ENCODE peak calls at places on chromosomes 6 and 20, in eight cellular contexts. F is Peyer's patch; E is astrocyte of the spinal cord; D is bronchial epithelial cell; X is H1; B is sigmoid colon; A is CD8-positive, alpha-beta T cell; H is lower lobe of right lung. R is an unnamed sample.

GRCh38 chr6:154611847-154612246 is 101.4 kb upstream of the CNKSR3 start:
- DNase-seq in E (no peak), D (no peak), H (no peak), B (no peak), X (no peak), F (no peak), A (no peak), R (no peak)

GRCh38 chr6:12271594-12271993 is 18.6 kb upstream of the EDN1 start:
- DNase-seq in B (no peak), F (no peak), D (no peak), E (no peak), X (no peak), H (no peak), A (no peak), R (no peak)

GRCh38 chr6:47633141-47633540 is 65.2 kb upstream of the ADGRF4 start:
- DNase-seq in H (no peak), B (no peak), X (no peak), D (peak), E (no peak), F (no peak), A (no peak), R (peak)

GRCh38 chr20:62711703-62712101 is 3.1 kb downstream of the NTSR1 start:
- DNase-seq in X (no peak), B (peak), E (no peak), D (no peak), H (no peak), A (no peak), F (no peak), R (no peak)

GRCh38 chr6:26330835-26331808 is 33.9 kb upstream of the BTN3A2 start:
- DNase-seq in A (peak), D (peak), H (no peak), X (no peak), F (no peak), E (peak), B (no peak), R (peak)

GRCh38 chr6:158642097-158642601 is 2.4 kb downstream of the DYNLT1 start:
- DNase-seq in X (no peak), A (peak), F (no peak), B (peak), H (no peak), D (peak), E (peak), R (peak)

GRCh38 chr6:114194362-114195343 is 148.2 kb downstream of the HS3ST5 start:
- DNase-seq in B (no peak), A (no peak), F (no peak), E (peak), H (no peak), X (no peak), D (no peak), R (no peak)

GRCh38 chr6:147141690-147142308 is 62.4 kb upstream of the STXBP5 start:
- DNase-seq in F (no peak), A (no peak), B (no peak), H (no peak), E (peak), X (no peak), D (peak), R (peak)

GRCh38 chr20:43766395-43766794 is 39.6 kb upstream of the GTSF1L start:
- DNase-seq in A (no peak), H (no peak), X (no peak), D (no peak), B (peak), F (no peak), E (no peak), R (no peak)

GRCh38 chr6:122408697-122409458 is 9.4 kb downstream of the HSF2 start:
- DNase-seq in X (no peak), D (no peak), H (no peak), E (no peak), A (no peak), F (no peak), B (no peak), R (no peak)

GRCh38 chr20:39773380-39774000 is 811.3 kb downstream of the DHX35 start:
- DNase-seq in E (peak), F (no peak), B (no peak), A (no peak), X (no peak), D (no peak), H (no peak), R (peak)

GRCh38 chr6:87943191-87943590 is 104.5 kb upstream of the SPACA1 start:
- DNase-seq in E (no peak), X (no peak), D (no peak), A (no peak), H (no peak), B (no peak), F (no peak), R (no peak)

GRCh38 chr6:87945181-87945580 is 102.5 kb upstream of the SPACA1 start:
- DNase-seq in F (no peak), E (no peak), B (no peak), D (peak), H (no peak), X (no peak), A (no peak), R (no peak)

GRCh38 chr6:87945966-87946365 is 101.7 kb upstream of the SPACA1 start:
- DNase-seq in X (no peak), A (no peak), E (no peak), B (no peak), F (no peak), H (no peak), D (peak), R (no peak)

GRCh38 chr6:87941556-87942358 is 105.9 kb upstream of the SPACA1 start:
- DNase-seq in A (no peak), X (no peak), B (no peak), D (peak), H (no peak), E (no peak), F (no peak), R (peak)

DNA sequence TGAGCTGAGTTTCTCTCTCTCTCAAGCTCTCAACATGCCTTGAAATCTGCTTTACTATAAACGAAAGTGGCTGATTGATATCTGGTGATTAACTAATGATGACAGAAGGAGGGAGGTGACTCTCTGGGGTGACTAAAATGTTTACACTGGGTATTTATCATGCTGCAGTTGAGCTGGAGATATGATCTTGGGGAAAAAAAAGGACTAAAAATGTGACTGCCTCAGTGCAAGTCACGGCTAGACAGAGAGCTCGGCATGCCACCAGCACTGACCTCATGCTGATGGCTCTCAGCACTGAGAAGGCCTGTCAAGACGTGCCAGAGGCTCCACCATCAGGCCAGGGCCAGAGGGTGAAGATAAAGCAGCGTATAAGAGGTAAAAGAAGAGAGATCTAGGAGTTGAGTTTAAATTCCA is 103.1 kb upstream of the SPACA1 start:
- DNase-seq in D (peak), B (no peak), X (no peak), F (no peak), A (no peak), E (peak), H (peak), R (peak)
- TF ChIP-seq CTCF in D (peak), B (no peak), X (peak), F (no peak), A (no peak), E (no peak), H (no peak), R (peak)

GRCh38 chr6:133833905-133834304 is 55.0 kb upstream of the TCF21 start:
- DNase-seq in X (no peak), F (no peak), D (no peak), A (no peak), H (no peak), E (no peak), B (no peak), R (peak)

GRCh38 chr6:133835901-133836300 is 53.0 kb upstream of the TCF21 start:
- DNase-seq in A (no peak), B (no peak), D (no peak), F (no peak), H (no peak), X (no peak), E (peak), R (peak)

GRCh38 chr6:133834472-133835170 is 54.3 kb upstream of the TCF21 start:
- DNase-seq in D (no peak), F (no peak), H (no peak), X (no peak), A (no peak), B (no peak), E (no peak), R (no peak)

GRCh38 chr6:133843098-133843497 is 45.8 kb upstream of the TCF21 start:
- DNase-seq in D (no peak), H (no peak), F (no peak), X (no peak), A (no peak), B (no peak), E (no peak), R (no peak)

GRCh38 chr6:133837801-133838349 is 51.0 kb upstream of the TCF21 start:
- DNase-seq in H (peak), F (peak), E (peak), D (peak), A (peak), X (peak), B (no peak), R (peak)
- H3K4me3 ChIP-seq in H (peak), F (peak), E (peak), D (peak), A (peak), X (peak), B (peak), R (peak)

DNA sequence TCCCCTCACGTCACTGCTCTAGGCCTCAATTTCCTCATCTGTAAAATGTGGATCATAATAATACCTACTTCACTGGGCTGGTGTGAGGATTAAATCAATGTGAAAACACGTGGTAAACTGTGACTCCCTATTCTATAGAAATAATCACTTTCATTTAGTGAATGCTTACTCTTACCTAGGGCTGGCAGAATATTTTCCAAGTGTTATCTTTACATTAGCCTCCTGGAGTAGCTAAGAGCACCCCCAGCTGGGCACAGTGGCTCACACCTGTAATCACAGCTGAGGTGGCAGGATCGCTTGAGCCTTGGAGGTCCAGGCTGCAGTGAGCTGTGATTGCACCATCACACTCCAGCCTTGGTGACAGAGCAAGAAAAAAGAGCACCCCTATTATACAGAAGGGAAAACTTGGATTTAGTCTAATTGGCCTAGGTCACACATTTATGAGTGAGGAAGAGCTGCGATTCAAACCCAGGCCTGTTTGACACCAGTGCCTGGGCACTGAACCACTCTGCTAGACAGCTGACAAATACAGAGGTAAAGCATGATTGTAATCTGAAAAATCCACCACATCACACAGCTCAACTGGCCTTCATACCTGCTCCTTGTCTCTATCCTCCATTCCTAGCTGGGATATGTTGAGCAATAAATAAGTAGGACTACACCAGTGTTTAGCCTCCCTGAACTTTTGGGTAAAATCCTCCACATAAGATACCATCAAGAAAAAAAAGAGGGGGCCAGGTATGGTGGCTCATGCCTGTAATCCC is 1.4 kb upstream of the SNTA1 start:
- DNase-seq in D (peak), X (no peak), B (no peak), H (no peak), E (no peak), A (peak), F (no peak), R (peak)
- TF ChIP-seq CTCF in D (peak), X (peak), B (no peak), H (no peak), E (no peak), A (no peak), F (peak), R (peak)

GRCh38 chr20:23086056-23086551 is at the start of gene CD93:
- DNase-seq in H (peak), D (no peak), B (no peak), A (no peak), F (no peak), X (no peak), E (peak), R (no peak)

GRCh38 chr20:23086931-23087411 is 847 bp upstream of the CD93 start:
- DNase-seq in H (peak), B (no peak), X (no peak), F (no peak), E (no peak), A (no peak), D (no peak), R (no peak)

GRCh38 chr20:23084282-23084844 is 1.8 kb downstream of the CD93 start:
- DNase-seq in A (no peak), D (no peak), X (no peak), F (no peak), H (no peak), B (no peak), E (no peak), R (no peak)

GRCh38 chr20:23084845-23085355 is 1.2 kb downstream of the CD93 start:
- DNase-seq in B (no peak), H (no peak), D (no peak), A (no peak), E (no peak), X (no peak), F (no peak), R (no peak)

DNA sequence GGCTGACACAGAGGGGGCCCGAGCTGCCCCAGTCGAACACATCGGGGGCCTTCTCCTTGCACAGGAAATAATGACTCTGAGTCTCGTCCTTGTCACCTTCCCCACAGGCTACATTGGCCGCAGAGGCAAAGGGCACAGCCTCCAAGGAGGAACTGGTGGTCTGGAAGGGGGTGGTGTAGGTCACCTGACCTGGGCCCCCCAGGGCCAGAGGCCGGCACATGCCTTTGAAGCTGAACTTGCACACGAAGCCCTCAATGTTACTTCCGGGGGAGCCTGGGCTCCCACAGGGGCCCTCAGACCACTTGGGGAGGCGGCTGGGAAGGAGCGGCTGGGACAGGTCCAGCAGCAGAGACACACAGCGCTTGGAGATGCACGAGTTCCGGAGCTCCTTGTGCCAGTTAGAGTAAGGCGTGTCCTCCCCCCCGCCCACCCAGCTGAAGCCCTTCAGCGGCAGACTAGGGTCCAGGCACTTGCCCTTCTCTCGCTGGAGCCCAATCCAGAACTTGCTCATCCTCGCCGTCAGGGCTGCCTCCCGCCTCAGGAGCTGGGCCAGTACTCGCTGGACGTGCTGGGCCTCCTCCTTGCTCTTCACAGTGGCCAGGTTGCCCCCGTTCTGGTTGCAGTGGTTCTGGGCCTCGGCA is 589 bp downstream of the CD93 start:
- DNase-seq in H (peak), A (no peak), E (no peak), F (no peak), B (no peak), D (no peak), X (no peak), R (no peak)
- H3K4me3 ChIP-seq in H (peak), A (no peak), E (no peak), F (peak), B (peak), D (no peak), X (no peak), R (no peak)

GRCh38 chr6:78867370-78868040 is at the start of gene IRAK1BP1:
- DNase-seq in D (peak), B (peak), E (peak), X (peak), F (peak), H (peak), A (peak), R (peak)
- TF ChIP-seq CTCF in D (no peak), B (no peak), E (no peak), X (no peak), F (peak), H (no peak), A (no peak), R (no peak)

DNA sequence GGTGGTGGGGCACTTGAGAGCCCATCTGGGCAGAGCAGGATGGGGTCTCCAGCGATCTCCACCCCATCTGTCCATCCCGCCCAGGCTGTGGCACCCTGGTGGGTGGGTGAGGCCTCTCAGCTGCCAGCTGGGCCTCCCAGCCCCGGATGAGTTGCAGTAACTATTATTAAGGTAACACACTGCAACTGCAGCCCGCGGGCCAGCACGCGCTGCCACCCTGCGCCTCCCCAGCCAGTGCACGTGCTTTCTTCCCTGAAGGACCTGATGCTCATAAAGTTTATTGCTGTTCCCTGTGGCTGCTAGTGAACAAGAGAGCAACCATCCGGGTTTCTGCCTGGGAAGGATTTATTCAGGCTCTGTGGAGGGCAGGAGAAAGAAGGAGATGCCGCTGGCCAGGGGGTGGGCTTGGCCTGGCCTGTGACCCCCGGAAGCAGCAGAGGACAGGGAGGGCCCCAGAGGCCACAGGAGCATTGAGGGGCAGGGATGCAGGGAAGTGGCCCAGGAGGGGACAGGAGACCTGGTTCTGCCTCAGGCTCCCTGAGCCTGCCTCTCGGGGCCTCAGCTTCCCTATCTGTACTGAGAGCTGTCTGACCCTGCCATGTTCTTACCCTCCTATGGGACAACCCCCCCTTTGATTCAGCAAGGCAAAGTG is 1.7 kb downstream of the IP6K3 start:
- DNase-seq in D (no peak), F (peak), E (no peak), X (no peak), B (peak), H (no peak), A (no peak), R (no peak)
- H3K4me3 ChIP-seq in D (no peak), F (peak), E (no peak), X (no peak), B (peak), H (peak), A (no peak), R (no peak)

GRCh38 chr6:131924881-131925474 is 26.2 kb downstream of the CCN2 start:
- DNase-seq in B (no peak), F (no peak), X (no peak), H (no peak), D (peak), A (no peak), E (peak), R (peak)

GRCh38 chr6:131923356-131923755 is 27.8 kb downstream of the CCN2 start:
- DNase-seq in D (peak), A (no peak), E (peak), X (no peak), H (no peak), B (peak), F (no peak), R (peak)

GRCh38 chr6:131931063-131931745 is 20.0 kb downstream of the CCN2 start:
- DNase-seq in B (no peak), X (no peak), H (no peak), E (no peak), A (no peak), D (no peak), F (no peak), R (no peak)

GRCh38 chr6:131929227-131929626 is 21.9 kb downstream of the CCN2 start:
- DNase-seq in E (no peak), H (no peak), F (no peak), A (no peak), B (no peak), D (no peak), X (no peak), R (no peak)
- TF ChIP-seq CTCF in E (no peak), H (no peak), F (no peak), A (no peak), B (no peak), D (no peak), X (peak), R (no peak)

GRCh38 chr20:45346291-45346718 is 1.9 kb downstream of the SDC4 start:
- DNase-seq in F (no peak), X (no peak), E (no peak), H (no peak), B (no peak), D (no peak), A (no peak), R (no peak)
- H3K4me3 ChIP-seq in F (peak), X (no peak), E (peak), H (peak), B (peak), D (peak), A (no peak), R (peak)

GRCh38 chr20:53827996-53828672 is 234.5 kb upstream of the ZNF217 start:
- DNase-seq in A (no peak), X (no peak), H (no peak), E (peak), B (peak), D (peak), F (no peak), R (peak)

GRCh38 chr20:53829706-53830521 is 236.3 kb upstream of the ZNF217 start:
- DNase-seq in F (no peak), H (no peak), B (no peak), D (peak), A (no peak), X (no peak), E (peak), R (peak)

GRCh38 chr20:53827292-53827995 is 233.8 kb upstream of the ZNF217 start:
- DNase-seq in H (no peak), D (no peak), F (no peak), A (no peak), B (no peak), X (no peak), E (no peak), R (no peak)

GRCh38 chr20:53829086-53829703 is 235.6 kb upstream of the ZNF217 start:
- DNase-seq in A (no peak), D (peak), H (no peak), B (peak), X (no peak), E (peak), F (no peak), R (peak)

GRCh38 chr20:53828673-53829085 is 235.0 kb upstream of the ZNF217 start:
- DNase-seq in A (no peak), B (peak), H (no peak), E (peak), X (no peak), D (peak), F (no peak), R (peak)
- TF ChIP-seq CTCF in A (no peak), B (no peak), H (no peak), E (no peak), X (no peak), D (no peak), F (no peak), R (peak)